ENCODE peak calls at places on chromosomes 5 and 9, in five cellular contexts. X, L, A, C and U are unnamed samples.

GRCh38 chr9:76893395-76893932 is 12.4 kb downstream of the PRUNE2 start:
- ATAC-seq in A (no peak), L (no peak), X (no peak), C (no peak), U (no peak)

GRCh38 chr5:43555895-43556606 is 826 bp downstream of the PAIP1 start:
- ATAC-seq in L (peak), C (peak), A (peak), X (peak), U (no peak)

GRCh38 chr5:15959560-15960164 is 219.9 kb downstream of the MARCHF11 start:
- ATAC-seq in A (no peak), X (no peak), C (no peak), L (peak), U (no peak)

GRCh38 chr5:112549127-112549526 is 130.1 kb upstream of the EPB41L4A start:
- ATAC-seq in C (no peak), A (no peak), L (no peak), X (no peak), U (peak)

GRCh38 chr9:27602954-27603353 is 29.7 kb upstream of the C9orf72 start:
- ATAC-seq in C (no peak), A (no peak), L (peak), X (no peak), U (no peak)

GRCh38 chr5:146945722-146946121 is 67.2 kb upstream of the PPP2R2B start:
- ATAC-seq in A (no peak), L (no peak), C (no peak), X (no peak), U (no peak)

GRCh38 chr5:1140818-1141189 is 28.9 kb upstream of the SLC12A7 start:
- ATAC-seq in C (no peak), A (no peak), X (no peak), L (no peak), U (no peak)

GRCh38 chr5:983238-983524 is 25.4 kb upstream of the NKD2 start:
- ATAC-seq in X (no peak), L (no peak), A (no peak), C (no peak), U (peak)

GRCh38 chr9:133130721-133131244 is 9.7 kb upstream of the RALGDS start:
- ATAC-seq in X (peak), A (no peak), L (no peak), C (no peak), U (peak)

GRCh38 chr9:34139477-34140146 is 13.1 kb upstream of the DCAF12 start:
- ATAC-seq in C (peak), L (peak), X (no peak), A (peak), U (no peak)

GRCh38 chr9:79780559-79780958 is 208.8 kb downstream of the TLE4 start:
- ATAC-seq in C (no peak), L (no peak), X (no peak), A (no peak), U (no peak)